ENCODE peak calls at places on chromosomes 7 and 10, in four cellular contexts. Q is fibroblast of lung, U is heart left ventricle, M is cardiac muscle cell. D is an unnamed sample. For H3K4me1, the result is how much of the 10 kb centered on the place peaks cover.

GRCh38 chr7:13727279-13727678 is 262.2 kb downstream of the ETV1 start:
- DNase-seq in U (no peak), M (peak), Q (no peak), D (no peak)

GRCh38 chr10:133455196-133455595 is 1.5 kb downstream of the SCART1 start:
- DNase-seq in Q (no peak), M (no peak), U (no peak), D (no peak)

GRCh38 chr7:82755705-82756551 is 312.4 kb upstream of the CACNA2D1 start:
- DNase-seq in U (no peak), Q (peak), M (no peak), D (no peak)

GRCh38 chr10:55144001-55144400 is 343.0 kb upstream of the PCDH15 start:
- DNase-seq in Q (peak), M (no peak), U (no peak), D (no peak)

GRCh38 chr7:125563964-125564529 is 634.4 kb upstream of the POT1 start:
- DNase-seq in Q (no peak), M (no peak), U (no peak), D (no peak)

GRCh38 chr10:25698638-25699037 is 235.4 kb upstream of the MYO3A start:
- DNase-seq in Q (no peak), M (no peak), U (no peak), D (no peak)

GRCh38 chr10:37754538-37755323 is 102.7 kb downstream of the ZNF248 start:
- DNase-seq in Q (no peak), M (no peak), U (no peak), D (peak)

GRCh38 chr7:38798552-38799267 is 110.3 kb downstream of the VPS41 start:
- DNase-seq in U (no peak), M (no peak), Q (no peak), D (no peak)

GRCh38 chr10:844552-844951 is 87.0 kb downstream of the LARP4B start:
- DNase-seq in M (peak), Q (peak), U (no peak), D (no peak)

GRCh38 chr10:121519901-121520500 is 78.2 kb downstream of the FGFR2 start:
- DNase-seq in U (no peak), Q (no peak), M (no peak), D (no peak)

GRCh38 chr10:25226775-25227682 is 52.2 kb downstream of the GPR158 start:
- DNase-seq in U (peak), M (peak), Q (peak), D (peak)

GRCh38 chr7:158563051-158563450 is 24.6 kb downstream of the PTPRN2 start:
- DNase-seq in M (no peak), Q (no peak), U (no peak), D (no peak)

GRCh38 chr10:86361134-86362128 is 5.2 kb downstream of the GRID1 start:
- DNase-seq in M (no peak), U (peak), Q (no peak), D (no peak)

GRCh38 chr10:119896061-119896655 is 3.6 kb downstream of the SEC23IP start:
- DNase-seq in M (peak), U (no peak), Q (peak), D (no peak)

GRCh38 chr10:103618575-103619423 is 125.3 kb downstream of the NEURL1 start:
- DNase-seq in M (peak), Q (peak), U (peak), D (no peak)
- H3K4me1 ChIP-seq in M (under half), Q (half or more), U (under half), D (under half)

GRCh38 chr7:50595538-50596102 is 30.4 kb upstream of the DDC start:
- DNase-seq in M (peak), U (no peak), Q (peak), D (peak)
- H3K4me3 ChIP-seq in M (no peak), U (no peak), Q (no peak), D (no peak)

GRCh38 chr10:21208666-21209316 is 311.7 kb upstream of the NEBL start:
- DNase-seq in U (no peak), Q (peak), M (no peak), D (no peak)

GRCh38 chr10:21207852-21208646 is 310.9 kb upstream of the NEBL start:
- DNase-seq in M (no peak), U (no peak), Q (no peak), D (no peak)

GRCh38 chr10:21203473-21204107 is 306.5 kb upstream of the NEBL start:
- DNase-seq in Q (no peak), U (no peak), M (peak), D (no peak)

GRCh38 chr10:21202766-21203457 is 305.8 kb upstream of the NEBL start:
- DNase-seq in U (no peak), M (peak), Q (peak), D (no peak)

DNA sequence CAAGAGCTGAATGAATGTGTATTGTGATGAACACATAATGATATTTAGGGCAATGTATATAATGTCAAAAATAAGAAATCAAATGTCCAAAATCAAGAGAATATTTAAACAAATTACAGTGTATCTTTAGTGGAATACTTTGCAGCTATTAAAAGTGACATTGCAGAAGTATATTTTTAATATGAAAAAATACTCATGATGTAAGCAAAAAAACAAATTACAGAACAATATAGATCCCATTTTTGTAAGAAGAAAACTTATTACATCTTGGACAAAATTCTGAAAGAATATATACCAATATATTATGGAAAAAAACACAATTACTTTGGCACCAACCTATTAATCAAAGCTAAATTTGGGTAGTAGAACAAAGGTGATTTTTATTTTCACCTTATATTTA is 308.2 kb upstream of the NEBL start:
- DNase-seq in U (no peak), M (no peak), Q (no peak), D (no peak)
- H3K4me1 ChIP-seq in U (under half), M (under half), Q (under half), D (under half)

GRCh38 chr10:99235469-99235871 is at the start of gene HPSE2:
- DNase-seq in Q (no peak), U (no peak), M (peak), D (no peak)
- H3K4me3 ChIP-seq in Q (peak), U (peak), M (peak), D (no peak)

DNA sequence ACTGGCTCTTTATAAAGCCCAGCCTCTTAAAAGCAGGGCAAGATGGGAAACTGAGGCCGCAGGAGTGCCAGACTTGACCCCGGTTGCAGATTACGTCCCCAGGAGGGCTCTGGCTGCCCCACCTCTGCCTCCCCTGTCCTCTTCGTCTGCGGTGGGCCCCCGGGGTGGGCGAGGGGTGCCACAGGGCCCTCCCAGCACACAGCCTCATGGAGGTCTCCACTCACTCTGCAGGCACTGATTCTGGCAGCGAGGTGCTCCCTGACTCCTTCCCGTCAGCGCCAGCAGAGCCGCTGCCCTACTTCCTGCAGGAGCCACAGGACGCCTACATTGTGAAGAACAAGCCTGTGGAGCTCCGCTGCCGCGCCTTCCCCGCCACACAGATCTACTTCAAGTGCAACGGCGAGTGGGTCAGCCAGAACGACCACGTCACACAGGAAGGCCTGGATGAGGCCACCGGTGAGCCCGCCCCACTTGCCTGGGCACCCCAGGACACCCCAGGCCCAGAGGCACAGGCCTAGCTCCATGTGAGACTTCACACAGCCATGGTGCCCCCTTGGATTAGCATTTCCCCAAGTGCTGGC is 39.4 kb upstream of the SLC29A3 start:
- DNase-seq in U (no peak), M (no peak), Q (no peak), D (peak)
- H3K4me1 ChIP-seq in U (under half), M (under half), Q (under half), D (under half)

DNA sequence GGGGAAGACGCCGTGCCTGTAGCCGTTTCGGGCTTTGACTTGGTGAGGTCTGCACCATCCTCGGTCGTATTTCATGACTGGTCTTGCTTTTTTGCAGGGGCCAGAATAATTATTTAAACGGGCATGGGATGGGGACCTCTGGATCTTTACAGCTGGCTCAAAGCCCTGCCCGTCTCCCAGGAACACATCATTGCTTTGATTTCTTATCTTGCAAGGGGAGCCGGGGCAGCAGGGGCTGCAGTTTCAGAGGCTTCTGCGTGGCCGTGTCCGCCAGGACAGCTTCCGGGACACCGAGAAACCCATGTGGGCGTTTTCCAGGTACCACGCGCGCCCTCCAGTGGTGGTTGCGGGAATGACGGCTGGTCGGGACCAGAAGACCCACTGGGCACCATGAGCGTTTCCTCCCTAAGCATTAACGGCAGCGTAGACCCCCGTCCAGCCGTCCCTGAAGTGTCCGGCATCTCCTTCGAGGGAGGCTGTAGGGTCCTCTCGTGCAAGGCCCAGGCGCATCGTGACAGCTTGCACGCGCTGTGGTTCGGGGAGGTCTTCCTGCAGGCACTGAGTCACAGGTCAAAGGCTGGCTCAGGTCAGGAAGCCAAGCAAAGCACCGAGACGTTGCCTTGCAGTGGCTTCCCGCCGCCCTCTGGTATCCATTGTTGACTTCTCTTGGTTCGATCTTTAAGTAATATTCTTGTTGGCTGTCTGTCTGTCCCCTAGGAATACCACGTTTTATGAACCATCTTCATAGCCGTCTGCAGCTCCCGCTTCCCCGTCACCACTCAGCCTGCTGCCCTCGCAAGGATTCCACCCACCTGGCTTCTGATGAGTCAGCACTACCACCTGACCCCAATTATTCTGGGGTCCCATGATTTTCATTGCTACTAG is 16.2 kb upstream of the ZFAND2A start:
- DNase-seq in M (peak), Q (peak), U (peak), D (peak)
- H3K4me3 ChIP-seq in M (no peak), Q (no peak), U (no peak), D (peak)

DNA sequence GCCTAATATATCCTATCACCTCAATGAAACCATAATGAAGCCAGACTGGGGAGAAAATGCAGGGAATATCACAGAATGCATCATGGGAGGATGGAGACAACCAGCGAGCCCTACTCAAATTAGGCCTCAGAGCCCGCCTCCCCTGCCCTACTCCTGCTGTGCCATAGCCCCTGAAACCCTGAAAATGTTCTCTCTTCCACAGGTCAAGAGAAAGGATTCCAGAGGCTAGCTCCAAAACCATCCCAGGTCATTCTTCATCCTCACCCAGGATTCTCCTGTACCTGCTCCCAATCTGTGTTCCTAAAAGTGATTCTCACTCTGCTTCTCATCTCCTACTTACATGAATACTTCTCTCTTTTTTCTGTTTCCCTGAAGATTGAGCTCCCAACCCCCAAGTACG is 31.5 kb downstream of the PRSS2 start:
- DNase-seq in M (no peak), Q (no peak), U (peak), D (no peak)
- H3K4me1 ChIP-seq in M (under half), Q (under half), U (under half), D (under half)

D was measured in A673.